ENCODE peak calls at places on chromosome 1, in four cellular contexts. One of them, this sample, is unnamed.

GRCh38 chr1:33692216-33693188 is 171.4 kb upstream of the HMGB4 start:
- DNase-seq in K562: no peak
- DNase-seq in IMR-90: no peak
- DNase-seq in ovary: no peak
- DNase-seq in this sample: no peak

GRCh38 chr1:168921514-168922106 is 184.9 kb upstream of the ATP1B1 start:
- DNase-seq in K562: no peak
- DNase-seq in IMR-90: no peak
- DNase-seq in ovary: no peak
- DNase-seq in this sample: no peak

GRCh38 chr1:108600504-108600903 is 40.6 kb downstream of the EEIG2 start:
- DNase-seq in K562: no peak
- DNase-seq in IMR-90: no peak
- DNase-seq in ovary: no peak
- DNase-seq in this sample: no peak

GRCh38 chr1:53585565-53585964 is 126.4 kb downstream of the DMRTB1 start:
- DNase-seq in K562: no peak
- DNase-seq in IMR-90: no peak
- DNase-seq in ovary: no peak
- DNase-seq in this sample: peak

GRCh38 chr1:11178021-11179015 is 10.8 kb upstream of the ANGPTL7 start:
- DNase-seq in K562: no peak
- DNase-seq in IMR-90: peak
- DNase-seq in ovary: no peak
- DNase-seq in this sample: no peak

GRCh38 chr1:21317035-21317689 is 26.9 kb upstream of the ECE1 start:
- DNase-seq in K562: no peak
- DNase-seq in IMR-90: peak
- DNase-seq in ovary: peak
- DNase-seq in this sample: peak

GRCh38 chr1:28449904-28450303 is 55.9 kb upstream of the RCC1 start:
- DNase-seq in K562: peak
- DNase-seq in IMR-90: no peak
- DNase-seq in ovary: no peak
- DNase-seq in this sample: no peak

GRCh38 chr1:42282024-42282579 is 52.9 kb downstream of the FOXJ3 start:
- DNase-seq in K562: no peak
- DNase-seq in IMR-90: peak
- DNase-seq in ovary: no peak
- DNase-seq in this sample: no peak

GRCh38 chr1:99456536-99456935 is 189.4 kb upstream of the PALMD start:
- DNase-seq in K562: no peak
- DNase-seq in IMR-90: peak
- DNase-seq in ovary: no peak
- DNase-seq in this sample: no peak

GRCh38 chr1:41530411-41530810 is 45.9 kb upstream of the EDN2 start:
- DNase-seq in K562: no peak
- DNase-seq in IMR-90: no peak
- DNase-seq in ovary: peak
- DNase-seq in this sample: no peak

GRCh38 chr1:74812180-74812541 is 79.2 kb downstream of the TYW3 start:
- DNase-seq in K562: no peak
- DNase-seq in IMR-90: no peak
- DNase-seq in ovary: no peak
- DNase-seq in this sample: no peak

GRCh38 chr1:156851779-156852413 is 7.0 kb downstream of the INSRR start:
- DNase-seq in K562: no peak
- DNase-seq in IMR-90: no peak
- DNase-seq in ovary: no peak
- DNase-seq in this sample: no peak

DNA sequence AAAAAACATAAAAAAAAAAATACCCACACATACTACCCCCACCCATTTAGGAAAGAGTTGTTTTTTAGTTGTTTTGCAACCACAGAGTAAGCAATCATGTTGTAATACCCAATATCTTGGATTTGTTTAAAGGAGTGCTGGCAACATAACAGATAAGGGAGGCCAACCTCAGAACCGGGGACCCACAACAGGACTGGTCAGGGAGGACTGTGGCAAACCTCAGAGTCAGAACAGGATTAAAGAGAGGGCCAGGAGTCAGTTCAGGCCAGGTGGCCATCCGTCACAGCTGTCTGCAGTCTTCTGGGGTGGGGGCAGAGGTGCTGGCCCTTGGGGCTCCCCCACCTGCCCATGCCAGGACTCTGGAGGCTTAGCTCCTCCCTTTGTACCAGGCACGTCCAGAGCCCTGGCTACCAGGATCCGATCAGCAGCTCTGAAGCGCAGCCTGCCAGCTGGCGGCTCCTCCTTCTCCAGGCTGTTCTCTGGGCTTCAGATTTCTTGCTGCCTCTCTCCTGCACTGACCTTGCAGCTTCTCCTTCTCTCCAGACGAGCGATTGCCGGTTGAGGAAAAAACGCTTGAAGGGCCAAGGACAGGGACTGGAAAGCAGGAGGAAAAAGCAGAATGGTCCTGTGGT is 7.9 kb downstream of the H6PD start:
- DNase-seq in K562: no peak
- DNase-seq in IMR-90: no peak
- DNase-seq in ovary: peak
- DNase-seq in this sample: peak
- TF ChIP-seq POLR2A in K562: no peak
- TF ChIP-seq POLR2A in IMR-90: no peak
- TF ChIP-seq POLR2A in ovary: no peak
- TF ChIP-seq POLR2A in this sample: peak

GRCh38 chr1:145956361-145956760 is 1.5 kb downstream of the LIX1L start:
- DNase-seq in K562: no peak
- DNase-seq in IMR-90: no peak
- DNase-seq in ovary: no peak
- DNase-seq in this sample: no peak

GRCh38 chr1:145955436-145955835 is 2.4 kb downstream of the LIX1L start:
- DNase-seq in K562: no peak
- DNase-seq in IMR-90: no peak
- DNase-seq in ovary: no peak
- DNase-seq in this sample: no peak

GRCh38 chr1:145957443-145958319 is at the start of gene LIX1L:
- DNase-seq in K562: peak
- DNase-seq in IMR-90: peak
- DNase-seq in ovary: peak
- DNase-seq in this sample: peak

GRCh38 chr1:145958734-145959133 is 917 bp upstream of the LIX1L start:
- DNase-seq in K562: no peak
- DNase-seq in IMR-90: no peak
- DNase-seq in ovary: no peak
- DNase-seq in this sample: no peak

GRCh38 chr1:145956776-145957442 is 908 bp downstream of the LIX1L start:
- DNase-seq in K562: no peak
- DNase-seq in IMR-90: peak
- DNase-seq in ovary: peak
- DNase-seq in this sample: peak
- TF ChIP-seq POLR2A in K562: no peak
- TF ChIP-seq POLR2A in IMR-90: no peak
- TF ChIP-seq POLR2A in ovary: no peak
- TF ChIP-seq POLR2A in this sample: no peak

GRCh38 chr1:9588551-9589143 is at the start of gene TMEM201:
- DNase-seq in K562: peak
- DNase-seq in IMR-90: peak
- DNase-seq in ovary: peak
- DNase-seq in this sample: peak
- TF ChIP-seq POLR2A in K562: no peak
- TF ChIP-seq POLR2A in IMR-90: no peak
- TF ChIP-seq POLR2A in ovary: peak
- TF ChIP-seq POLR2A in this sample: peak

GRCh38 chr1:181131255-181131901 is 42.9 kb downstream of the IER5 start:
- DNase-seq in K562: no peak
- DNase-seq in IMR-90: no peak
- DNase-seq in ovary: no peak
- DNase-seq in this sample: no peak

GRCh38 chr1:181128592-181129497 is 40.3 kb downstream of the IER5 start:
- DNase-seq in K562: peak
- DNase-seq in IMR-90: no peak
- DNase-seq in ovary: no peak
- DNase-seq in this sample: no peak

GRCh38 chr1:181127898-181128453 is 39.5 kb downstream of the IER5 start:
- DNase-seq in K562: no peak
- DNase-seq in IMR-90: peak
- DNase-seq in ovary: no peak
- DNase-seq in this sample: no peak

GRCh38 chr1:181126871-181127587 is 38.5 kb downstream of the IER5 start:
- DNase-seq in K562: no peak
- DNase-seq in IMR-90: no peak
- DNase-seq in ovary: no peak
- DNase-seq in this sample: no peak

DNA sequence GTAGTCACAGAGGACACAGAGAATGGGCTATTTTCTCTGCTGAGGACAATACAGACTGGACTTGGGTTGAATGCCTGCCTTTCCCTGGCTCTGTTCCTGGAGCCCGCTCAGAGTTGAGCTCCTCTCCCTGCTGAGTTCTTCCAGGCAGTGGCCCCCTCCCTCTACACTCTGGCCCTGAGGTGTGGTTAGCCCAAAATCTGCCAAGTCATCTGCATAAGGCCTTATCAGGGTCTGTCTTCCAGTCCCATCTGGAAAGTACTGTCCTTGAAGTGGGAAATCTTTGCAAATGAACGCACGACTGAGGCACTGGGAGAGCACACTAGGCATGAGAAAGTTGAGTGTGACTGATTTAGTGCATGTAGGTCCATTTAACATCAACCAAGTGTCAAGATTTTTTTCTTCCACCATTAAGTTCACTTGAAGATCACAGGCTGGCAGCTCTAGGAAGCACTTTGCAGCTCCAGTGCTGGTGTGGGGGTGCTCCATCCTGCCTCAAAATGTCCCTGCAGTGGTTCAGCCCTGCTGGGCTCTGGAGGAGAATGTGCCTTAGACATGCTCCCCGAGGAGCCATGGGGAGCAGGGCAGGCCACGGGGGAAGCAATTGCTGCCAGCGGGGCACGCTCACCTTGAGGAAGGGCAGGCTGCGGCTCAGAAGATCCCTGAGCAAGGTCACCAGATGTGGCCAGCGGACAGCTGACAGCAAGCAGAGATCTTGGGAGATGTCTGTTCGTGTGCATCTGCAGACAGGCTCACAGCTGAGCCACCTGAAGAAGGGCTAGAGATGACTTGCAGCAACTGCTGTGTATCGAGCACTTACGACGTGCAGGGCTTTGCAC is 41.5 kb downstream of the IER5 start:
- DNase-seq in K562: peak
- DNase-seq in IMR-90: no peak
- DNase-seq in ovary: no peak
- DNase-seq in this sample: no peak
- TF ChIP-seq POLR2A in K562: no peak
- TF ChIP-seq POLR2A in IMR-90: no peak
- TF ChIP-seq POLR2A in ovary: no peak
- TF ChIP-seq POLR2A in this sample: no peak

DNA sequence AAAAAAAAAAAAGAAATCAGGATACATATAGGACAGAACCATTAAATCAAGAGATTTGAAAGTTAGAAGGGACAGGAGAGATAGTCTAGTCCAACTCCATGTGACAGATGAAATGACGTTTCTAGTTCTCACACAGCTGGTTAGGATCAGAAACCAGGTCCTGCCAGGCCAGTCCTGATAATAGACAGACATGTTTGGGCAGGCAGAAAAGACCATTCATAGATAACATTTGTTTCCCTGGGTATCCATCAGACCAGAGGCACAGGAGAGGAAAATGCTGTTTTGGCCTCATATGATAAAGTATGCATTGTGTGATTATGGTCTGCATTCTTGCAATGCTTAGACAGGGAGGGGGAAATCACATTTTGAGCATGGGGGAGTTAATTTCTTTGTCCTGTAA is 29.3 kb downstream of the ZBTB8B start:
- DNase-seq in K562: no peak
- DNase-seq in IMR-90: no peak
- DNase-seq in ovary: no peak
- DNase-seq in this sample: no peak
- TF ChIP-seq POLR2A in K562: no peak
- TF ChIP-seq POLR2A in IMR-90: no peak
- TF ChIP-seq POLR2A in ovary: no peak
- TF ChIP-seq POLR2A in this sample: no peak

GRCh38 chr1:2507744-2508155 is 18.6 kb downstream of the PANK4 start:
- DNase-seq in K562: no peak
- DNase-seq in IMR-90: no peak
- DNase-seq in ovary: no peak
- DNase-seq in this sample: no peak
- TF ChIP-seq POLR2A in K562: no peak
- TF ChIP-seq POLR2A in IMR-90: no peak
- TF ChIP-seq POLR2A in ovary: no peak
- TF ChIP-seq POLR2A in this sample: no peak

DNA sequence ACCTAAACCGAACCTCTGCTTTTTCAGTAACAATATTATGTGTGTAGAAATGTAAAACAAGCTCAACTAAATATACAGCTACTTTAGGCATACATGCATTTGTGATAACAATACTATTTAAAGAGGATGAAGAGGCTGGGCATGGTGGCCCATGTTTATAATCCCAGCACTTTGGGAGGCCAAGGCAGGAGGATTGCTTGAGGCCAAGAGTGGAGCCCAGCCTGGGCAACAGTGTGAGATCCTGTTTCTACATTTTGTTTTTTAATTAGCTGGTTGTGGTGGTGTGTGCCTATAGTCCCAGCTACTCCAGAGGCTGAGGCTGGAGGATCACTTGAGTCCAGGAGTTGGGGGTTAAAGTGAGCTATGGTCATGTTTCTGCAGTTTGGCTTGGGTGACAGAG is 73.6 kb upstream of the LYPLAL1 start:
- DNase-seq in K562: no peak
- DNase-seq in IMR-90: no peak
- DNase-seq in ovary: no peak
- DNase-seq in this sample: no peak
- TF ChIP-seq POLR2A in K562: no peak
- TF ChIP-seq POLR2A in IMR-90: no peak
- TF ChIP-seq POLR2A in ovary: no peak
- TF ChIP-seq POLR2A in this sample: no peak

DNA sequence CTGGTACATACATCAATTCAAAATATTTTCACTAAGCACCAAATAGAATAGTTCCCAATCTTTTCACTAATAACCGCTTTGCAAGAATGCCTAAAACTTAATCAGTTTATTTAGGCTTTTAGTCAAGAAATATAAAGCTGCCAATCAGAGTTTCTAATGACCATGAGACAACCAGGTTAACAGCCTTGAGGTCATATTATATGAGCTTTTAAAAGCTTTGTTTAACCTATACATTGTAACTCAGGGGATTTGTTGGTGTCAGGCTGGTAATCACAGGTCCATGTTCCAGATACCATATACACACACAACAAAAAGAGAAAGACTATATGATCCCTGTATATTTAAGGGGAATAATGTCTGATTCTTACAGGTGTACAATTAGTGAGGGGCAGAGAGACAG is 246.2 kb upstream of the ADGRL2 start:
- DNase-seq in K562: no peak
- DNase-seq in IMR-90: no peak
- DNase-seq in ovary: no peak
- DNase-seq in this sample: no peak
- TF ChIP-seq POLR2A in K562: no peak
- TF ChIP-seq POLR2A in IMR-90: no peak
- TF ChIP-seq POLR2A in ovary: no peak
- TF ChIP-seq POLR2A in this sample: no peak

GRCh38 chr1:159009704-159010361 is at the start of gene IFI16:
- DNase-seq in K562: no peak
- DNase-seq in IMR-90: peak
- DNase-seq in ovary: no peak
- DNase-seq in this sample: peak
- TF ChIP-seq POLR2A in K562: no peak
- TF ChIP-seq POLR2A in IMR-90: peak
- TF ChIP-seq POLR2A in ovary: peak
- TF ChIP-seq POLR2A in this sample: peak

This sample was measured in adrenal gland.